ENCODE peak calls at places on chromosome 12, in five cellular contexts. J is CD4-positive, alpha-beta T cell; M is MCF 10A; D is SK-N-SH; G is adrenal gland. S is an unnamed sample.

GRCh38 chr12:57218030-57218853 is 1.6 kb downstream of the NXPH4 start:
- DNase-seq in G (no peak), M (no peak), J (no peak), D (peak; percentile 50), S (no peak)

GRCh38 chr12:113184900-113185179 is 438 bp downstream of the DDX54 start:
- DNase-seq in J (peak; percentile 80), M (peak; percentile 91), G (peak; percentile 89), D (peak; percentile 93), S (peak; percentile 90)

GRCh38 chr12:50562485-50563433 is 58.0 kb downstream of the DIP2B start:
- DNase-seq in G (no peak), M (no peak), J (no peak), D (no peak), S (no peak)

GRCh38 chr12:27868165-27868564 is 88.1 kb upstream of the MANSC4 start:
- DNase-seq in M (peak; percentile 74), D (no peak), G (no peak), J (no peak), S (no peak)

GRCh38 chr12:59097876-59098275 is 177.6 kb upstream of the LRIG3 start:
- DNase-seq in M (no peak), G (no peak), D (no peak), J (no peak), S (no peak)

GRCh38 chr12:52900166-52900895 is 4.5 kb downstream of the KRT8 start:
- DNase-seq in M (no peak), J (no peak), G (no peak), D (no peak), S (no peak)

GRCh38 chr12:3216726-3217682 is 139.8 kb downstream of the TSPAN9 start:
- DNase-seq in M (peak; percentile 98), J (no peak), G (no peak), D (no peak), S (no peak)

GRCh38 chr12:116892318-116892717 is 11.1 kb upstream of the HRK start:
- DNase-seq in M (no peak), D (no peak), J (no peak), G (no peak), S (no peak)

GRCh38 chr12:1115471-1116242 is 124.6 kb downstream of the ERC1 start:
- DNase-seq in M (peak; percentile 79), J (no peak), D (no peak), G (no peak), S (no peak)

GRCh38 chr12:121202407-121203355 is 7.2 kb upstream of the P2RX4 start:
- DNase-seq in M (no peak), J (no peak), G (no peak), D (peak; percentile 53), S (no peak)

GRCh38 chr12:124725099-124725498 is 138.6 kb downstream of the SCARB1 start:
- DNase-seq in G (no peak), M (no peak), J (no peak), D (no peak), S (no peak)

GRCh38 chr12:121953695-121954094 is 35.3 kb downstream of the CFAP251 start:
- DNase-seq in M (no peak), J (no peak), D (no peak), G (no peak), S (no peak)

GRCh38 chr12:52701281-52701680 is 2.0 kb downstream of the KRT77 start:
- DNase-seq in G (no peak), J (no peak), D (no peak), M (no peak), S (no peak)

GRCh38 chr12:3600039-3600720 is 109.2 kb downstream of the PRMT8 start:
- DNase-seq in D (peak; percentile 34), G (no peak), J (no peak), M (no peak), S (no peak)

GRCh38 chr12:85733441-85733840 is 102.8 kb downstream of the RASSF9 start:
- DNase-seq in J (no peak), M (no peak), D (no peak), G (no peak), S (no peak)

GRCh38 chr12:104377507-104377812 is 73.9 kb downstream of the EID3 start:
- DNase-seq in J (no peak), G (no peak), M (no peak), D (no peak), S (no peak)

GRCh38 chr12:82688035-82688501 is 1.4 kb downstream of the TMTC2 start:
- DNase-seq in G (no peak), M (peak; percentile 16), J (no peak), D (peak; percentile 15), S (no peak)
- TF ChIP-seq CTCF in G (peak; percentile 20), M (no peak), J (no peak), D (peak; percentile 37), S (no peak)

GRCh38 chr12:76348079-76348901 is at the start of gene BBS10:
- DNase-seq in G (peak; percentile 95), D (peak; percentile 89), J (peak; percentile 80), M (peak; percentile 92), S (peak; percentile 85)

GRCh38 chr12:76341436-76342030 is 6.7 kb downstream of the BBS10 start:
- DNase-seq in M (no peak), D (no peak), G (no peak), J (no peak), S (no peak)

GRCh38 chr12:76345569-76345968 is 2.6 kb downstream of the BBS10 start:
- DNase-seq in J (no peak), M (no peak), D (no peak), G (no peak), S (no peak)

GRCh38 chr12:76346236-76346635 is 2.0 kb downstream of the BBS10 start:
- DNase-seq in D (no peak), G (no peak), J (no peak), M (no peak), S (no peak)

GRCh38 chr12:76346798-76347420 is 1.3 kb downstream of the BBS10 start:
- DNase-seq in J (no peak), D (peak; percentile 29), M (peak; percentile 68), G (peak; percentile 51), S (no peak)
- TF ChIP-seq CTCF in J (no peak), D (peak; percentile 71), M (peak; percentile 51), G (peak; percentile 25), S (no peak)

GRCh38 chr12:24360907-24361306 is 411.4 kb upstream of the SOX5 start:
- DNase-seq in M (no peak), J (no peak), G (no peak), D (no peak), S (no peak)
- TF ChIP-seq CTCF in M (no peak), J (no peak), G (no peak), D (no peak), S (no peak)

GRCh38 chr12:129325566-129325965 is 472.3 kb downstream of the GLT1D1 start:
- DNase-seq in G (no peak), J (no peak), D (no peak), M (no peak), S (no peak)
- TF ChIP-seq CTCF in G (no peak), J (no peak), D (no peak), M (no peak), S (no peak)

DNA sequence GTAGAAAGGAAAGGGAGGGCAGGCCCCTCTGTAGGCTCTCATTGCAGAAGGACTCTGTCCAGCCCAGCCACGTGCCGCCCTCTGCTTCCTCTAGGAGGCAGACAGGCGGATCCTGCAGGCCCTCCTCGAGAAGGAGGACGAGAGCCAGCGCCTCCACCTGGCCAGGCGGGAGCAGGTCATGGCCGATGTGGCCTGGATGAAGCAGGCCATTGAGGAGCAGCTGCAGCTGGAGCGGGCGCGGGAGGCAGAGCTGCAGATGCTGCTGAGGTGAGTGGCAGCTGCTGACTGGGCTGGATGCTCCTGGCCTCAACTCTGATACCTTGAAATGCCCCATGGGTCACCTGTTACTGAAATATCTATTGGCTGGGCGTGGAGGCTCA is 10.9 kb downstream of the TCHP start:
- DNase-seq in G (no peak), D (peak; percentile 71), M (peak; percentile 21), J (no peak), S (no peak)
- TF ChIP-seq CTCF in G (no peak), D (peak; percentile 46), M (peak; percentile 27), J (no peak), S (no peak)